ENCODE peak calls at places on chromosomes 4 and X, in ten cellular contexts. J is tibial artery; H is CD8-positive, alpha-beta T cell; D is cardiac fibroblast; S is astrocyte of the spinal cord; X is GM06990; C is AG10803; O is fibroblast of lung; K is tibial nerve; F is astrocyte of the cerebellum. Y is an unnamed sample.

GRCh38 chrX:49153467-49153866 is 9.1 kb upstream of the MAGIX start:
- DNase-seq in S (no peak), F (no peak), C (no peak), X (no peak), J (no peak), K (no peak), O (no peak), D (no peak), H (no peak), Y (no peak)

GRCh38 chr4:111268769-111269414 is 646.0 kb upstream of the PITX2 start:
- DNase-seq in K (no peak), J (no peak), C (peak), F (peak), H (no peak), S (peak), O (peak), X (peak), D (peak), Y (peak)

GRCh38 chr4:52577285-52577968 is 81.7 kb downstream of the USP46 start:
- DNase-seq in O (peak), J (no peak), S (peak), H (no peak), F (no peak), K (no peak), X (no peak), C (peak), D (peak), Y (no peak)

GRCh38 chrX:133373366-133374079 is 41.8 kb downstream of the GPC4 start:
- DNase-seq in X (no peak), C (no peak), H (no peak), S (no peak), F (no peak), K (no peak), D (no peak), J (no peak), O (no peak), Y (no peak)

GRCh38 chrX:83160096-83160495 is 348.0 kb upstream of the POU3F4 start:
- DNase-seq in H (no peak), K (no peak), X (no peak), S (no peak), J (no peak), C (no peak), D (no peak), F (no peak), O (no peak), Y (no peak)

GRCh38 chrX:47078129-47079043 is at the start of gene RGN:
- DNase-seq in S (no peak), C (peak), O (no peak), H (no peak), K (no peak), J (no peak), D (no peak), F (no peak), X (no peak), Y (no peak)

GRCh38 chrX:145826466-145826865 is 8.8 kb downstream of the SLITRK2 start:
- DNase-seq in X (no peak), K (no peak), O (no peak), F (no peak), H (no peak), C (no peak), J (no peak), S (no peak), D (no peak), Y (no peak)

GRCh38 chr4:34323549-34324325 is 1920.6 kb downstream of the ARAP2 start:
- DNase-seq in J (no peak), F (peak), O (no peak), H (no peak), C (peak), D (peak), K (no peak), X (no peak), S (peak), Y (no peak)

GRCh38 chr4:16684083-16684482 is 214.4 kb downstream of the LDB2 start:
- DNase-seq in H (no peak), F (no peak), K (no peak), X (no peak), J (no peak), C (peak), S (peak), O (peak), D (peak), Y (no peak)

GRCh38 chr4:6298035-6298434 is 28.4 kb downstream of the WFS1 start:
- DNase-seq in X (no peak), O (no peak), H (no peak), K (no peak), D (no peak), C (no peak), J (no peak), F (no peak), S (no peak), Y (no peak)

DNA sequence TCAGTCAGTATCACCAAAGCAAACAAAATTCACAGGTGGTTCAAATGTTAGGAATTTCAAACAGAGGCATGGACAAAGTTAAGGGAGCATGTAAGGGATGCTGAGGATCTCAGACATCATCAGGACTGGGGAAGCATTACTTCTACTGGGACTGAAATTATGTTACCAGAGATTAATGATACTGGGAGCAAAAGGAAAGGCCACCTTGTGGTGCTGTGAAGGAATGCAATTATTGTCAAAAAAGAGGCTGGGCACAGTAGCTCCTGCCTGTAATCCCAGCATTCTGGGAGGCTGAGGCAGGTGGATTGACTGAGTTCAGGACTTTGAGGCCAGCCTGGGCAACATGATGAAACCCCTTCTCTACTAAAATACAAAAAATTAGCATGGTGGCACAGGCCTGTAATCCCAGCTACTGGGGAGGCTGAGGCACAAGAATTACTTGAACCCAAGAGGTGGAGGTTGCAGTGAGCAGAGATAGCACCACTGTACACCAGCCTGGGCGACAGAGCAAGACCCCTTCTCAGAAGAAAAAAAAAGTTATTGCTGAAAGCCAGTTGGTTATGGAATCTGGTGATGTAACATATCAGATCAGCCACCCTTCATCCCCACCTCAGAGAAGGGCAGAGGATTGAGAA is 954.3 kb downstream of the PCDH7 start:
- DNase-seq in J (no peak), F (no peak), O (no peak), X (no peak), H (no peak), C (no peak), D (peak), S (no peak), K (no peak), Y (peak)
- TF ChIP-seq CTCF in J (peak), F (peak), O (peak), X (peak), H (no peak), C (no peak), D (peak), S (peak), K (peak), Y (peak)

DNA sequence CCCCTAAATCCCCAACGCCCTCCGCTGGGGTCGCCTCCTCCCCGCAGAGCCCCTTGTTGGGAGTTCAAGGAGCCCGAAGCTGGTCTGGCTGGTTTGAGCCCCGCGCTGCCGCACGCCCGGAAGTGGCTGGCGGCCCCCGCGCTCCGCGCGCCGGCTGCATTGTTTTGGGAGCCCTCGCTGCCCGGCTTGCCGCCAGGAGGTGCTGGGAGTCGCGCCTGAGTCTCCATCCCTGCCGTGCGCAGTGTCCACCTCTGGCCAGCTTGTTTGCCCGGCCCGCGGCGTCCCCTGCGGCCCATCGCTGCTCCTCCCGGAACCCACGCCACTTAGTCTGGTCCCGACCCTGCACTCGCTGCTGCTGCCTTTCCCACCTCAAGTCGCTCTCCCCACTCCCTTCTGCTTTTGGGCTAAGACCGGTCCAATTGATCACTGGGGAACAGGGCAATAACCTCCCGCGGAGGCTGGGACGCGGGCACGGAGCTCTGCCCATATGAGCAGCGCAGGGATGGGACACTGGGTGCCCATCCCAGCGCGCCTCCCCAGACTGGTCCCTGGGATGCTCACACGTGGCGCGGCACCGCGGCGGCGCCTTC is 2.2 kb upstream of the SFRP2 start:
- DNase-seq in H (no peak), O (peak), F (no peak), K (peak), C (peak), S (no peak), D (no peak), X (peak), J (peak), Y (peak)
- TF ChIP-seq CTCF in H (no peak), O (no peak), F (peak), K (no peak), C (peak), S (peak), D (peak), X (peak), J (no peak), Y (no peak)

GRCh38 chr4:150960079-150960478 is 55.0 kb downstream of the LRBA start:
- DNase-seq in D (peak), C (peak), K (no peak), F (no peak), O (peak), S (no peak), X (no peak), J (no peak), H (no peak), Y (no peak)
- TF ChIP-seq CTCF in D (peak), C (peak), K (peak), F (peak), O (peak), S (peak), X (peak), J (peak), H (no peak), Y (no peak)

DNA sequence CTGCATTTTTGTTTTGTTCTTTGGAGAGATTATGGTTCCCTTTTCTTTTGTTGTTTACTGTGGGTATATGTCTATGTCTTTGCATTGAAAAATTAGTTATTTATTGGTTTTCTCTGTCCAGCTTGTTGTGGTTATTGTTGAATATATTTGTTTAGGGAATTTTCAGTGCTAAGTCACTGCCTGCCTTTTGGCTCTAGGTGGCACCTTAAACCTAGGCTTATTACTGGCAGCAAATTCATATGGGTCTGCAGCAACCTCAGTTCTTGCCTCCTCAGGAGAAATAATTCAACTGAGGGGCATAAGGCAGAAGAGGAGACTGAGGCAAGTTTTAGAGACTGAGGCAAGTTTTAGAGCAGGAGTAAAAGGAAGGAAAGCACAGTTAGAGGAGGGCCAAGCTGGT is 1157.3 kb upstream of the AGA start:
- DNase-seq in H (no peak), O (no peak), K (no peak), F (no peak), J (no peak), X (no peak), D (no peak), S (no peak), C (no peak), Y (no peak)
- TF ChIP-seq CTCF in H (no peak), O (no peak), K (no peak), F (no peak), J (no peak), X (no peak), D (no peak), S (peak), C (no peak), Y (no peak)

DNA sequence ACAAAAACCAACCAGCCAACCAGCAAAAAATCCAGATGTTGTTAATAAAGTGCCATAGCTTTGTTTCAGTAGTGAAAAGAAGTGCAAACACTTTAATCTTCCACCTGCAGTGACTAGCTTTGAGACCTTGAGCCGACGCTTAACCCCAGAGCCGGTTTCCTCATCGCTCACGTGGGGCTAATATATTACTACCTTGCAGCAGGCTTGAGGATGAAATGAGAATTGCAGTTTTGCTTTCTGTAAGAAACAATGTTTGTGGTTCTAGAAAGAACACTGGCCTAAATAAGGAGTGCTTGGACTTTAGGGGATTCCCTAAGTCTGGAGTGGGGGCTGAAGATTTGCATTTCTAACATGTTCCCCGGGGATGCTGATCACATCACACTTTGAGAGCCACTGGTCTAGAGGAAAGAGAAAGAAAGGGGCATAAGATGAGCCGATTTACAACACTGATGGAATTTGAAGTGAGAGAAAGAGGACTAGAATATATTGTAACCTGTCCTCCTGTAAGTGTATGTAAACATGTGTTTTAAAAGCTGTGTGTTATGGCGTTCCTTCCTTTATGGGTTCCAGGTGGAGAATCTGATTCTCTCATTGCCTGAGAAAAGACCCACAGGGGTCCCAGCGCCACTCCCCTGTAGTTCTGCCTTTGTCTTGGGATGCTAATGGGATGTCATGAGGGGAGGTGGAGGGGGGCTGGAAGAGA is 1.4 kb downstream of the FGF2 start:
- DNase-seq in F (peak), S (peak), D (peak), C (peak), X (peak), H (no peak), J (peak), K (peak), O (peak), Y (peak)
- TF ChIP-seq CTCF in F (peak), S (no peak), D (peak), C (peak), X (peak), H (no peak), J (peak), K (peak), O (peak), Y (peak)

DNA sequence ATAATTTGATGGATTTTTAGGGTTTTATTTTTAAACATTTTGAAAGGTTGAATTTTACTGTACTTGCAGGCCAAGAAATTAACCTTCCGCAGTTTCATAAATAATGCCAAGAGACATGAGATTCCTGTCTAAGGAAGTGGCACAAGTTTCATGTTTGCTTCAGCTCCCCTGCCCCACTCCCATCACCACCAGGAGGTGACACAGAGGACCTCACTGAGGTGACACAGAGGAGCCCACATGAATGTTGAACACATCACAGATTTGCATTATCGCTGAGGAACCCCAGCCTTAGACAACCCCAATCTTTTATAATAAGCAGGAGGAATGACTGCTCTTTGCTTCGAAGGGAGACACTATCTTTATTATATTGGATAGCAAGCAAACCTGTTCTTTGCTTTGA is 491.4 kb upstream of the ATOH1 start:
- DNase-seq in K (no peak), C (no peak), X (no peak), F (no peak), D (no peak), H (no peak), J (no peak), S (no peak), O (no peak), Y (no peak)
- TF ChIP-seq CTCF in K (no peak), C (no peak), X (no peak), F (no peak), D (no peak), H (no peak), J (no peak), S (no peak), O (no peak), Y (no peak)

DNA sequence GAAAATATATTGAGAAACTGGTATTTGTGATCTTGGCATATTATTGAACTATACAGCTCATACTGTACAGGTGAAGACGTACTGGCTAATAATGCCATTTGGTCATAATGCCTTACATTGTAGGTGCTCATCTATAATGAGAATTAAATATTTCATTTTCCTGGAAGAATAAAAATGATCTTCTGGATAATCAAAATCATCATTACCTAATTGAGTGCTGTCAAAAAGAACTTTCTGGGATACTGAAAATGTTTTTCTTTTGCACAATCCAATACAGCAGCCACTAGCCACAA is 4.1 kb downstream of the RASGEF1B start:
- DNase-seq in S (no peak), O (no peak), J (no peak), H (no peak), X (no peak), D (no peak), C (no peak), K (no peak), F (no peak), Y (no peak)
- TF ChIP-seq CTCF in S (no peak), O (no peak), J (no peak), H (peak), X (no peak), D (no peak), C (no peak), K (no peak), F (no peak), Y (no peak)

GRCh38 chrX:81957900-81958545 is 756.1 kb downstream of the SH3BGRL start:
- DNase-seq in J (no peak), X (no peak), H (no peak), O (peak), K (no peak), S (no peak), C (no peak), F (no peak), D (no peak), Y (peak)
- TF ChIP-seq CTCF in J (peak), X (peak), H (no peak), O (no peak), K (no peak), S (no peak), C (no peak), F (no peak), D (no peak), Y (peak)

DNA sequence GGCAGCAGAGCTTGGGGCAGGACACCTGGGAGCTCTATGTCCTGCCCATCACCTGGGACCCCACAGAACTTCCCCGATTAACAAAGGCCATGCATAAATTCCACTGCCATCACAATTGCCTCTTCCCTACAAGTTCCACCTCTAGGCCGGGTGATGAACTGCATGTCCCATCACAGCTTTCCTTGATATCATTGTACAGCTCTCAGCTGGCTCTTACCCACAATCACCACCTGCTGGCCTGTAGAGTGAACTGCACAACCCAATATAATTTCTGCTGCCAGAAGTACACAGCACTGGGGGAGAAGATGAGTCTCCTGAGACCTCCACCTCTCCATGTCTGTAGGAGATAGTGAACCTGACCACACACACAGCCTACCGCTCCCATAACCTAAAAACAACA is 285.0 kb upstream of the AADAT start:
- DNase-seq in S (no peak), C (no peak), X (peak), K (no peak), F (no peak), D (no peak), J (no peak), O (no peak), H (no peak), Y (peak)
- TF ChIP-seq CTCF in S (peak), C (peak), X (peak), K (no peak), F (peak), D (peak), J (no peak), O (peak), H (no peak), Y (peak)

GRCh38 chr4:118680808-118681207 is 4.4 kb upstream of the METTL14 start:
- DNase-seq in D (no peak), S (no peak), X (no peak), K (no peak), O (no peak), C (no peak), H (no peak), J (no peak), F (no peak), Y (no peak)
- TF ChIP-seq CTCF in D (no peak), S (no peak), X (no peak), K (no peak), O (no peak), C (no peak), H (no peak), J (no peak), F (no peak), Y (no peak)